ENCODE peak calls at places on chromosomes 13 and 19, in four cellular contexts. O, F, Q and B are unnamed samples. For H3K27me3, the result is how much of the 10 kb centered on the place peaks cover.

GRCh38 chr13:114119196-114119595 is 13.2 kb downstream of the RASA3 start:
- DNase-seq in O (peak), Q (peak), F (no peak), B (no peak)

GRCh38 chr19:34260771-34261173 is 6.4 kb downstream of the GARRE1 start:
- DNase-seq in Q (peak), O (peak), F (no peak), B (peak)

GRCh38 chr13:44870456-44870929 is 118.8 kb downstream of the NUFIP1 start:
- DNase-seq in F (no peak), Q (no peak), O (no peak), B (no peak)

GRCh38 chr13:72127031-72127430 is 260.0 kb upstream of the DACH1 start:
- DNase-seq in O (no peak), Q (no peak), F (no peak), B (no peak)

GRCh38 chr19:16153582-16154336 is 10.3 kb downstream of the HSH2D start:
- DNase-seq in F (no peak), O (no peak), Q (no peak), B (peak)

GRCh38 chr19:29672933-29673336 is 7.7 kb downstream of the PLEKHF1 start:
- DNase-seq in F (peak), Q (no peak), O (no peak), B (no peak)

GRCh38 chr19:28883241-28883693 is 329.7 kb downstream of the UQCRFS1 start:
- DNase-seq in Q (no peak), O (peak), F (no peak), B (no peak)

GRCh38 chr19:40412866-40413265 is 312 bp downstream of the PRX start:
- DNase-seq in F (no peak), O (no peak), Q (no peak), B (no peak)

GRCh38 chr19:15248648-15249559 is 16.7 kb upstream of the EPHX3 start:
- DNase-seq in Q (peak), O (peak), F (no peak), B (no peak)

GRCh38 chr19:6534451-6535093 is 3.7 kb downstream of the TNFSF9 start:
- DNase-seq in Q (no peak), F (no peak), O (no peak), B (no peak)

GRCh38 chr13:102401305-102401704 is 543 bp downstream of the FGF14 start:
- DNase-seq in O (no peak), Q (no peak), F (no peak), B (no peak)

GRCh38 chr19:45179063-45179847 is 671 bp downstream of the BLOC1S3 start:
- DNase-seq in O (peak), F (no peak), Q (no peak), B (peak)

GRCh38 chr19:53906211-53907192 is 2.6 kb upstream of the CACNG7 start:
- DNase-seq in Q (no peak), O (no peak), F (no peak), B (peak)

DNA sequence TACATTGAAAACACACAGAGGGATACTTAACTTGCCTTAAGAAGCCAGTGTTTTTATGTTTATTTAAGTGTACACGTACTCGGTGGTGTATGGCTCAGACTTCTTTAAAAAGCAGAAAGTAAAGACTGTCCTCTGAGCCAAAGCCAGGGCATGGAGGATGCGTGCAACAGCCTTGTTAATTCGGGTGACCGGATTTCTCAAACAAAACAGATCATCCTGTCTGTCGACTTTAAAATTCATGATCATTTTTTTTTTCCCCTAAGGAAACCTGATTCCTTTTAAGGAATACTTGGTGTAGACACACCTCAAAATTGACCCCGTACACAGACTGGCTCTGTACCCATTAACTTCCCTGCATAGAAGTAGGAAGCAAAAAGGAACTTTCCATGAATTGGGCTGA is 124.7 kb upstream of the RNF113B start:
- DNase-seq in Q (no peak), F (no peak), O (peak), B (no peak)
- TF ChIP-seq FOS in Q (no peak), F (no peak), O (no peak), B (no peak)

DNA sequence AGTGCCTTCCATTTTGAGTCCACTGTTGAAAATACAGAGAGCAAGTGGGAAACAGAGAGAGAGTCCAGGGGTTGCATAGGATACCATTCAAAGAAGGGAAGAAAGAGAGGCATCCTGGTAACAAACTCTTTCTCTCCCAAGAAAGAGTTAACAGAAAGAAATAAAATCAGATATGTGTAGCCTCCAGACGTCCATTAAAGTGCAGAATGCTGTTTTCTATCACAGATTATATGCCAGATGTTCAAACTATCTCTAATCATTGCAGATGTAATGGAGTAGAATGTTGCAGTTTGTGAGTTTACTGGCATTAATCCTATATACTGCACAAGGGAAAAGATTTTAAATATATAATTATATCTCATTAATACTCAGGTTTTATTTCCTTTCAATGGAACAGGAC is 369.4 kb downstream of the ZNF536 start:
- DNase-seq in Q (no peak), O (no peak), F (no peak), B (no peak)
- H3K27me3 ChIP-seq in Q (under half), O (under half), F (under half), B (under half)

GRCh38 chr13:31982540-31982939 is 49.0 kb upstream of the FRY start:
- DNase-seq in O (peak), Q (peak), F (no peak), B (no peak)
- TF ChIP-seq FOS in O (peak), Q (peak), F (no peak), B (no peak)

GRCh38 chr19:918152-918437 is 962 bp downstream of the KISS1R start:
- DNase-seq in Q (no peak), F (no peak), O (no peak), B (no peak)
- H3K27me3 ChIP-seq in Q (under half), F (under half), O (under half), B (under half)

GRCh38 chr13:99415851-99416331 is 85.4 kb upstream of the TM9SF2 start:
- DNase-seq in O (no peak), Q (no peak), F (no peak), B (no peak)
- TF ChIP-seq FOS in O (no peak), Q (no peak), F (no peak), B (no peak)